ENCODE peak calls at places on chromosomes 6 and 20, in seven cellular contexts. K is stomach, W is Ammon's horn, E is sigmoid colon, L is fibroblast of mammary gland, R is osteocyte, I is T-helper 17 cell. V is an unnamed sample.

GRCh38 chr6:137159912-137160311 is 13.5 kb downstream of the IL22RA2 start:
- DNase-seq in K (no peak), L (peak), E (no peak), W (no peak), R (no peak), I (no peak), V (no peak)

GRCh38 chr6:139452176-139452876 is 77.9 kb upstream of the CITED2 start:
- DNase-seq in E (no peak), W (no peak), K (no peak), L (peak), R (no peak), I (no peak), V (no peak)

GRCh38 chr6:135397172-135397952 is 100.2 kb downstream of the AHI1 start:
- DNase-seq in W (no peak), R (no peak), L (no peak), E (no peak), I (no peak), K (no peak), V (no peak)

GRCh38 chr20:25318471-25319240 is 70.8 kb downstream of the PYGB start:
- DNase-seq in I (no peak), R (no peak), E (peak), L (no peak), W (peak), K (peak), V (no peak)

GRCh38 chr20:59994697-59995122 is 36.5 kb downstream of the CDH26 start:
- DNase-seq in E (no peak), I (no peak), L (peak), K (peak), W (no peak), R (peak), V (no peak)

GRCh38 chr20:16296933-16297332 is 276.3 kb downstream of the KIF16B start:
- DNase-seq in E (no peak), L (peak), I (no peak), K (no peak), R (no peak), W (no peak), V (no peak)

GRCh38 chr20:31712564-31713311 is 9.9 kb downstream of the BCL2L1 start:
- DNase-seq in R (no peak), L (peak), E (peak), W (peak), K (peak), I (no peak), V (peak)

GRCh38 chr6:1298768-1299167 is 13.1 kb upstream of the FOXQ1 start:
- DNase-seq in W (no peak), E (no peak), I (no peak), L (no peak), R (no peak), K (no peak), V (no peak)

GRCh38 chr6:150667977-150668716 is 68.5 kb downstream of the PLEKHG1 start:
- DNase-seq in I (no peak), W (peak), R (no peak), E (peak), K (peak), L (peak), V (peak)

GRCh38 chr20:6122111-6122872 is 538 bp downstream of the FERMT1 start:
- DNase-seq in I (no peak), R (peak), W (peak), E (no peak), K (no peak), L (peak), V (no peak)

GRCh38 chr6:54681987-54682386 is 164.6 kb upstream of the FAM83B start:
- DNase-seq in I (no peak), E (no peak), K (no peak), L (peak), W (no peak), R (no peak), V (no peak)

GRCh38 chr6:17179246-17180073 is 77.6 kb downstream of the STMND1 start:
- DNase-seq in L (peak), K (no peak), I (no peak), W (no peak), E (no peak), R (no peak), V (no peak)

GRCh38 chr6:41894366-41895299 is 542 bp downstream of the USP49 start:
- DNase-seq in K (peak), R (peak), W (peak), I (peak), E (no peak), L (peak), V (peak)

GRCh38 chr6:73817238-73817637 is 121.2 kb downstream of the CD109 start:
- DNase-seq in L (no peak), W (peak), K (no peak), I (no peak), R (no peak), E (no peak), V (no peak)

GRCh38 chr6:12371641-12372146 is 81.5 kb downstream of the EDN1 start:
- DNase-seq in K (no peak), W (no peak), I (no peak), E (no peak), R (no peak), L (no peak), V (no peak)

GRCh38 chr20:32606790-32607189 is 21.7 kb upstream of the NOL4L start:
- DNase-seq in I (no peak), W (no peak), K (no peak), E (no peak), R (no peak), L (no peak), V (no peak)

GRCh38 chr6:154509421-154510143 is 903 bp downstream of the CNKSR3 start:
- DNase-seq in L (peak), E (peak), K (peak), R (peak), W (no peak), I (no peak), V (no peak)

GRCh38 chr6:74249658-74250057 is 553.7 kb downstream of the CD109 start:
- DNase-seq in I (no peak), E (no peak), W (no peak), K (no peak), L (peak), R (no peak), V (no peak)

GRCh38 chr20:58523072-58523681 is 8.0 kb upstream of the APCDD1L start:
- DNase-seq in K (no peak), E (no peak), W (no peak), R (no peak), I (no peak), L (no peak), V (no peak)

GRCh38 chr6:19325335-19325789 is 511.8 kb upstream of the ID4 start:
- DNase-seq in R (no peak), E (no peak), I (no peak), L (no peak), W (no peak), K (no peak), V (no peak)

GRCh38 chr6:30156262-30156599 is 4.8 kb downstream of the TRIM10 start:
- DNase-seq in L (peak), W (no peak), K (no peak), I (no peak), E (no peak), R (no peak), V (no peak)

GRCh38 chr6:118320652-118321051 is 227.4 kb upstream of the PLN start:
- DNase-seq in L (peak), W (peak), R (no peak), E (no peak), K (no peak), I (no peak), V (no peak)

GRCh38 chr6:170449231-170449630 is 103.9 kb downstream of the PSMB1 start:
- DNase-seq in R (no peak), K (no peak), I (no peak), W (no peak), E (no peak), L (peak), V (no peak)

GRCh38 chr20:53447271-53447670 is 146.4 kb downstream of the ZNF217 start:
- DNase-seq in E (no peak), I (no peak), W (no peak), R (no peak), L (no peak), K (no peak), V (no peak)

GRCh38 chr6:180295-180694 is 112.0 kb upstream of the DUSP22 start:
- DNase-seq in I (no peak), E (no peak), K (no peak), L (no peak), W (no peak), R (no peak), V (no peak)

GRCh38 chr20:31560094-31560899 is 44.8 kb upstream of the ID1 start:
- DNase-seq in E (peak), L (peak), R (no peak), W (peak), I (peak), K (peak), V (peak)